ENCODE peak calls at places on chromosomes 13 and 19, in four cellular contexts. K, O, Y and D are unnamed samples.

GRCh38 chr13:69389899-69390298 is 717.7 kb upstream of the ATXN8OS start:
- DNase-seq in O (no peak), K (peak), Y (no peak), D (no peak)

GRCh38 chr19:328025-328505 is 16.5 kb downstream of the MIER2 start:
- DNase-seq in O (no peak), Y (no peak), K (no peak), D (no peak)

GRCh38 chr13:44759222-44759721 is 183.1 kb upstream of the TSC22D1 start:
- DNase-seq in O (no peak), K (no peak), Y (no peak), D (no peak)

GRCh38 chr19:39410620-39411005 is 1.9 kb upstream of the PLEKHG2 start:
- DNase-seq in Y (no peak), K (no peak), O (no peak), D (no peak)

GRCh38 chr19:18194208-18194530 is 1.2 kb downstream of the MPV17L2 start:
- DNase-seq in K (no peak), O (no peak), Y (no peak), D (no peak)

GRCh38 chr13:102597029-102598015 is 536 bp downstream of the TPP2 start:
- DNase-seq in K (no peak), O (no peak), Y (peak), D (no peak)

GRCh38 chr19:19098703-19099632 is 35.2 kb downstream of the SLC25A42 start:
- DNase-seq in K (no peak), Y (no peak), O (no peak), D (no peak)

GRCh38 chr13:98155475-98156111 is 12.7 kb downstream of the FARP1 start:
- DNase-seq in K (no peak), O (no peak), Y (no peak), D (no peak)

GRCh38 chr19:51296331-51297093 is 14.9 kb upstream of the IGLON5 start:
- DNase-seq in O (no peak), Y (peak), K (no peak), D (no peak)

GRCh38 chr13:31213681-31214289 is 14.0 kb downstream of the B3GLCT start:
- DNase-seq in Y (no peak), O (no peak), K (no peak), D (no peak)

GRCh38 chr19:33668968-33669367 is 47.2 kb downstream of the CHST8 start:
- DNase-seq in Y (no peak), K (no peak), O (no peak), D (no peak)

GRCh38 chr19:38656171-38656981 is 8.9 kb downstream of the ACTN4 start:
- DNase-seq in Y (no peak), K (no peak), O (no peak), D (no peak)

GRCh38 chr19:10858204-10858828 is 10.1 kb downstream of the C19orf38 start:
- DNase-seq in Y (peak), K (no peak), O (no peak), D (no peak)

GRCh38 chr19:17830567-17831418 is 9.5 kb upstream of the INSL3 start:
- DNase-seq in K (no peak), O (peak), Y (peak), D (no peak)

GRCh38 chr13:64347662-64348061 is 2882.5 kb downstream of the PCDH9 start:
- DNase-seq in Y (no peak), O (no peak), K (no peak), D (no peak)

GRCh38 chr19:10839071-10840050 is 3.3 kb upstream of the TMED1 start:
- DNase-seq in Y (no peak), O (no peak), K (no peak), D (no peak)

GRCh38 chr13:53010374-53011105 is 18.1 kb upstream of the OLFM4 start:
- DNase-seq in K (no peak), Y (no peak), O (no peak), D (no peak)

GRCh38 chr19:271856-272255 is 19.3 kb downstream of the PLPP2 start:
- DNase-seq in Y (peak), O (no peak), K (no peak), D (no peak)

GRCh38 chr13:26988059-26988769 is 183.4 kb downstream of the USP12 start:
- DNase-seq in K (no peak), O (no peak), Y (no peak), D (no peak)

GRCh38 chr19:37303591-37304171 is 67.2 kb upstream of the ZNF527 start:
- DNase-seq in Y (no peak), K (no peak), O (no peak), D (no peak)

GRCh38 chr13:25468330-25469178 is 96.8 kb downstream of the ATP8A2 start:
- DNase-seq in K (no peak), Y (peak), O (peak), D (no peak)

GRCh38 chr13:41788552-41788951 is 172.4 kb downstream of the VWA8 start:
- DNase-seq in Y (no peak), K (no peak), O (no peak), D (no peak)

GRCh38 chr19:18205180-18205915 is 1.5 kb upstream of the RAB3A start:
- DNase-seq in K (no peak), O (peak), Y (peak), D (no peak)

GRCh38 chr19:19022380-19022961 is 10.8 kb downstream of the SUGP2 start:
- DNase-seq in O (no peak), Y (no peak), K (no peak), D (no peak)

GRCh38 chr19:40521276-40521675 is 54.5 kb downstream of the SPTBN4 start:
- DNase-seq in Y (no peak), O (no peak), K (no peak), D (no peak)

GRCh38 chr19:46454244-46454643 is 17.1 kb downstream of the PNMA8A start:
- DNase-seq in Y (no peak), O (no peak), K (no peak), D (no peak)

GRCh38 chr13:100636441-100636840 is 38.2 kb downstream of the TMTC4 start:
- DNase-seq in O (no peak), K (no peak), Y (no peak), D (no peak)
- TF ChIP-seq SPI1 in O (no peak), K (no peak), Y (no peak), D (no peak)

GRCh38 chr19:48746738-48747575 is at the start of gene IZUMO1:
- DNase-seq in Y (peak), K (no peak), O (no peak), D (no peak)
- TF ChIP-seq SPI1 in Y (no peak), K (no peak), O (no peak), D (no peak)

DNA sequence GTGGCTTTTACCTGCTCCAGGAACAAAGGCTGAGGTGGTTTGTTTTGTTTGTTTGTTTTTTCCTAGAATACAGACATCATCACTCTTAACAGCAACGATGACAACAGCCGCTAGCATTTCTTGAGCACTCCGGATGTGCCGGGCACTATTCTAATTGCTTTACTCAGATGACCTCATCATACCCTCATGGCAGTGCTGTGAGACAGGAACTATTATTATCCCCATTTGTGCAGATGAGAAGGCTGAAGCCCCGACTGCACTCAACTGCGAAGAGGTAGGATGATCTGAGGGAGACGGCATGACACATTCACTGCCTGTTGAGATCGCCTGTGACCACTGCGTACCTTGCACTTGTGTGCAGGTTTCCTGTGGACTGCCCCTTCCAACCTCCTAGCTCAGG is 66.5 kb downstream of the CCDC70 start:
- DNase-seq in Y (no peak), O (no peak), K (no peak), D (no peak)
- TF ChIP-seq SPI1 in Y (no peak), O (no peak), K (no peak), D (no peak)

DNA sequence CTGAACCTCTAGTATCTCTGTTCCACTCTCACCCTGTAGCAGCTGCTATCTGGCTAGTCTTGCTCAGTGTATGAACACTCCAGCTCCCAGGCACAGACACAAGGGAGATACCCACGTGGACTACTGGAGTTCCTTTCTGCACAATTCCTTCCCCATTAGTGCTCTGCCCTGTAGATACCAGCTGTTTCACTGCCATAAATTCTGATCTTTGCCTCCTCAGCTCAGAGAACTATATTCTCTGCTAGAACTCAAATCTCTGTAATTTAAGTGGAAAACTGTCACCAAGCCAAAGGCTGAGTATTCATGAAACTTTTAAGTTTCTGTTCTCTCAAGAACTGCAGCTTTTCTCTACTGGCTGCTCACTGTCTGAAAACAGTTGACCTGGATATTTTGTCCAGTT is 273.7 kb downstream of the DIAPH3 start:
- DNase-seq in K (no peak), Y (no peak), O (no peak), D (no peak)
- TF ChIP-seq SPI1 in K (no peak), Y (no peak), O (no peak), D (no peak)

GRCh38 chr19:54515156-54515555 is 12.5 kb downstream of the LAIR2 start:
- DNase-seq in Y (no peak), K (no peak), O (no peak), D (no peak)
- TF ChIP-seq SPI1 in Y (no peak), K (no peak), O (no peak), D (no peak)